ENCODE peak calls at places on chromosome 13, in four cellular contexts. Z, J, G and S are unnamed samples.

GRCh38 chr13:105774739-105775460 is 760.6 kb downstream of the EFNB2 start:
- DNase-seq in J (no peak), Z (no peak), G (no peak), S (no peak)

GRCh38 chr13:61695147-61695546 is 279.5 kb upstream of the PCDH20 start:
- DNase-seq in J (no peak), Z (no peak), G (no peak), S (no peak)

GRCh38 chr13:45434556-45435371 is 16.6 kb upstream of the SLC25A30 start:
- DNase-seq in Z (no peak), J (no peak), G (no peak), S (no peak)

GRCh38 chr13:29750178-29750530 is 100.3 kb downstream of the UBL3 start:
- DNase-seq in G (no peak), Z (no peak), J (no peak), S (no peak)

GRCh38 chr13:101917475-101917810 is 465.0 kb downstream of the ITGBL1 start:
- DNase-seq in Z (no peak), G (no peak), J (no peak), S (no peak)

GRCh38 chr13:112181336-112182051 is 114.5 kb downstream of the SOX1 start:
- DNase-seq in J (no peak), G (no peak), Z (no peak), S (no peak)

GRCh38 chr13:110348751-110349150 is 41.7 kb downstream of the COL4A2 start:
- DNase-seq in J (no peak), G (no peak), Z (no peak), S (no peak)

GRCh38 chr13:110799246-110800236 is 86.0 kb downstream of the ING1 start:
- DNase-seq in J (no peak), G (peak; percentile 43), Z (peak; percentile 87), S (peak; percentile 89)

GRCh38 chr13:26964278-26965057 is 203.9 kb upstream of the GPR12 start:
- DNase-seq in G (no peak), Z (no peak), J (no peak), S (no peak)

GRCh38 chr13:76939215-76939614 is 9.1 kb upstream of the ACOD1 start:
- DNase-seq in G (peak; percentile 73), Z (peak; percentile 54), J (no peak), S (no peak)

GRCh38 chr13:77028202-77028601 is 1.2 kb upstream of the FBXL3 start:
- DNase-seq in Z (peak; percentile 47), J (peak; percentile 20), G (peak; percentile 28), S (peak; percentile 60)

GRCh38 chr13:40271511-40271910 is 394.9 kb downstream of the FOXO1 start:
- DNase-seq in Z (no peak), J (no peak), G (no peak), S (no peak)